ENCODE peak calls at places on chromosome 7, in four cellular contexts. One of them, this sample, is unnamed.

GRCh38 chr7:24715661-24716479 is 41.4 kb downstream of the GSDME start:
- DNase-seq in dermis blood vessel endothelial cell: peak; percentile 72
- DNase-seq in activated CD4-positive, alpha-beta T cell treated with anti-CD3 and anti-CD28 coated beads, Interleukin-2, amount 10 ng/mL, durations not matched to agents 7 days and 5 days: no peak
- DNase-seq in stimulated activated CD8-positive, alpha-beta memory T cell treated with anti-CD3 and anti-CD28 coated beads, Interleukin-15, amount 100 ng/mL, for 48 hours: no peak
- DNase-seq in this sample: peak; percentile 60

GRCh38 chr7:139094596-139094995 is 14.9 kb downstream of the ZC3HAV1 start:
- DNase-seq in dermis blood vessel endothelial cell: no peak
- DNase-seq in activated CD4-positive, alpha-beta T cell treated with anti-CD3 and anti-CD28 coated beads, Interleukin-2, amount 10 ng/mL, durations not matched to agents 7 days and 5 days: peak; percentile 37
- DNase-seq in stimulated activated CD8-positive, alpha-beta memory T cell treated with anti-CD3 and anti-CD28 coated beads, Interleukin-15, amount 100 ng/mL, for 48 hours: no peak
- DNase-seq in this sample: peak; percentile 36

GRCh38 chr7:4702961-4703512 is 20.9 kb downstream of the FOXK1 start:
- DNase-seq in dermis blood vessel endothelial cell: peak; percentile 19
- DNase-seq in activated CD4-positive, alpha-beta T cell treated with anti-CD3 and anti-CD28 coated beads, Interleukin-2, amount 10 ng/mL, durations not matched to agents 7 days and 5 days: no peak
- DNase-seq in stimulated activated CD8-positive, alpha-beta memory T cell treated with anti-CD3 and anti-CD28 coated beads, Interleukin-15, amount 100 ng/mL, for 48 hours: no peak
- DNase-seq in this sample: no peak

GRCh38 chr7:73612598-73613269 is 11.6 kb downstream of the MLXIPL start:
- DNase-seq in dermis blood vessel endothelial cell: peak; percentile 41
- DNase-seq in activated CD4-positive, alpha-beta T cell treated with anti-CD3 and anti-CD28 coated beads, Interleukin-2, amount 10 ng/mL, durations not matched to agents 7 days and 5 days: no peak
- DNase-seq in stimulated activated CD8-positive, alpha-beta memory T cell treated with anti-CD3 and anti-CD28 coated beads, Interleukin-15, amount 100 ng/mL, for 48 hours: no peak
- DNase-seq in this sample: no peak

GRCh38 chr7:66110861-66111260 is 3.8 kb upstream of the CRCP start:
- DNase-seq in dermis blood vessel endothelial cell: peak; percentile 29
- DNase-seq in activated CD4-positive, alpha-beta T cell treated with anti-CD3 and anti-CD28 coated beads, Interleukin-2, amount 10 ng/mL, durations not matched to agents 7 days and 5 days: no peak
- DNase-seq in stimulated activated CD8-positive, alpha-beta memory T cell treated with anti-CD3 and anti-CD28 coated beads, Interleukin-15, amount 100 ng/mL, for 48 hours: no peak
- DNase-seq in this sample: no peak

GRCh38 chr7:644381-645305 is 81.9 kb upstream of the DNAAF5 start:
- DNase-seq in dermis blood vessel endothelial cell: no peak
- DNase-seq in activated CD4-positive, alpha-beta T cell treated with anti-CD3 and anti-CD28 coated beads, Interleukin-2, amount 10 ng/mL, durations not matched to agents 7 days and 5 days: no peak
- DNase-seq in stimulated activated CD8-positive, alpha-beta memory T cell treated with anti-CD3 and anti-CD28 coated beads, Interleukin-15, amount 100 ng/mL, for 48 hours: no peak
- DNase-seq in this sample: no peak

GRCh38 chr7:45035371-45035770 is 35.4 kb downstream of the CCM2 start:
- DNase-seq in dermis blood vessel endothelial cell: no peak
- DNase-seq in activated CD4-positive, alpha-beta T cell treated with anti-CD3 and anti-CD28 coated beads, Interleukin-2, amount 10 ng/mL, durations not matched to agents 7 days and 5 days: no peak
- DNase-seq in stimulated activated CD8-positive, alpha-beta memory T cell treated with anti-CD3 and anti-CD28 coated beads, Interleukin-15, amount 100 ng/mL, for 48 hours: no peak
- DNase-seq in this sample: no peak

GRCh38 chr7:138551102-138551501 is 91.0 kb downstream of the TRIM24 start:
- DNase-seq in dermis blood vessel endothelial cell: no peak
- DNase-seq in activated CD4-positive, alpha-beta T cell treated with anti-CD3 and anti-CD28 coated beads, Interleukin-2, amount 10 ng/mL, durations not matched to agents 7 days and 5 days: no peak
- DNase-seq in stimulated activated CD8-positive, alpha-beta memory T cell treated with anti-CD3 and anti-CD28 coated beads, Interleukin-15, amount 100 ng/mL, for 48 hours: no peak
- DNase-seq in this sample: no peak

GRCh38 chr7:132254455-132254854 is 321.8 kb downstream of the PLXNA4 start:
- DNase-seq in dermis blood vessel endothelial cell: no peak
- DNase-seq in activated CD4-positive, alpha-beta T cell treated with anti-CD3 and anti-CD28 coated beads, Interleukin-2, amount 10 ng/mL, durations not matched to agents 7 days and 5 days: no peak
- DNase-seq in stimulated activated CD8-positive, alpha-beta memory T cell treated with anti-CD3 and anti-CD28 coated beads, Interleukin-15, amount 100 ng/mL, for 48 hours: no peak
- DNase-seq in this sample: no peak

GRCh38 chr7:81462672-81463071 is 307.2 kb downstream of the HGF start:
- DNase-seq in dermis blood vessel endothelial cell: no peak
- DNase-seq in activated CD4-positive, alpha-beta T cell treated with anti-CD3 and anti-CD28 coated beads, Interleukin-2, amount 10 ng/mL, durations not matched to agents 7 days and 5 days: no peak
- DNase-seq in stimulated activated CD8-positive, alpha-beta memory T cell treated with anti-CD3 and anti-CD28 coated beads, Interleukin-15, amount 100 ng/mL, for 48 hours: no peak
- DNase-seq in this sample: no peak

GRCh38 chr7:34425631-34426384 is 232.2 kb upstream of the NPSR1 start:
- DNase-seq in dermis blood vessel endothelial cell: no peak
- DNase-seq in activated CD4-positive, alpha-beta T cell treated with anti-CD3 and anti-CD28 coated beads, Interleukin-2, amount 10 ng/mL, durations not matched to agents 7 days and 5 days: no peak
- DNase-seq in stimulated activated CD8-positive, alpha-beta memory T cell treated with anti-CD3 and anti-CD28 coated beads, Interleukin-15, amount 100 ng/mL, for 48 hours: no peak
- DNase-seq in this sample: no peak

GRCh38 chr7:18808026-18808425 is 309.4 kb downstream of the TWIST1 start:
- DNase-seq in dermis blood vessel endothelial cell: no peak
- DNase-seq in activated CD4-positive, alpha-beta T cell treated with anti-CD3 and anti-CD28 coated beads, Interleukin-2, amount 10 ng/mL, durations not matched to agents 7 days and 5 days: no peak
- DNase-seq in stimulated activated CD8-positive, alpha-beta memory T cell treated with anti-CD3 and anti-CD28 coated beads, Interleukin-15, amount 100 ng/mL, for 48 hours: no peak
- DNase-seq in this sample: no peak

GRCh38 chr7:113548561-113548960 is 370.2 kb downstream of the PPP1R3A start:
- DNase-seq in dermis blood vessel endothelial cell: no peak
- DNase-seq in activated CD4-positive, alpha-beta T cell treated with anti-CD3 and anti-CD28 coated beads, Interleukin-2, amount 10 ng/mL, durations not matched to agents 7 days and 5 days: no peak
- DNase-seq in stimulated activated CD8-positive, alpha-beta memory T cell treated with anti-CD3 and anti-CD28 coated beads, Interleukin-15, amount 100 ng/mL, for 48 hours: no peak
- DNase-seq in this sample: no peak

This sample was measured in DND-41.